ENCODE peak calls at places on chromosomes 6 and 20, in ten cellular contexts. One of them, this sample, is unnamed.

GRCh38 chr6:99614430-99615161 is 8.0 kb downstream of the PRDM13 start:
- DNase-seq in tibial nerve: no peak
- DNase-seq in stomach: no peak
- DNase-seq in body of pancreas: no peak
- DNase-seq in nephron progenitor cell: peak
- DNase-seq in psoas muscle: no peak
- DNase-seq in lower lobe of right lung: peak
- DNase-seq in GM13977: no peak
- DNase-seq in OCI-LY7: no peak
- DNase-seq in lung: no peak
- DNase-seq in this sample: no peak

GRCh38 chr6:33419580-33420492 is at the start of gene SYNGAP1:
- DNase-seq in tibial nerve: peak
- DNase-seq in stomach: no peak
- DNase-seq in body of pancreas: no peak
- DNase-seq in nephron progenitor cell: peak
- DNase-seq in psoas muscle: peak
- DNase-seq in lower lobe of right lung: no peak
- DNase-seq in GM13977: no peak
- DNase-seq in OCI-LY7: peak
- DNase-seq in lung: no peak
- DNase-seq in this sample: no peak

GRCh38 chr6:152225231-152225934 is 411.8 kb downstream of the SYNE1 start:
- DNase-seq in tibial nerve: no peak
- DNase-seq in stomach: no peak
- DNase-seq in body of pancreas: no peak
- DNase-seq in nephron progenitor cell: no peak
- DNase-seq in psoas muscle: peak
- DNase-seq in lower lobe of right lung: no peak
- DNase-seq in GM13977: no peak
- DNase-seq in OCI-LY7: no peak
- DNase-seq in lung: no peak
- DNase-seq in this sample: no peak

GRCh38 chr6:2986722-2987196 is 12.9 kb upstream of the NQO2 start:
- DNase-seq in tibial nerve: no peak
- DNase-seq in stomach: no peak
- DNase-seq in body of pancreas: peak
- DNase-seq in nephron progenitor cell: no peak
- DNase-seq in psoas muscle: no peak
- DNase-seq in lower lobe of right lung: no peak
- DNase-seq in GM13977: no peak
- DNase-seq in OCI-LY7: no peak
- DNase-seq in lung: no peak
- DNase-seq in this sample: no peak

GRCh38 chr6:150037526-150038201 is 12.3 kb upstream of the RAET1L start:
- DNase-seq in tibial nerve: no peak
- DNase-seq in stomach: no peak
- DNase-seq in body of pancreas: no peak
- DNase-seq in nephron progenitor cell: peak
- DNase-seq in psoas muscle: no peak
- DNase-seq in lower lobe of right lung: no peak
- DNase-seq in GM13977: no peak
- DNase-seq in OCI-LY7: no peak
- DNase-seq in lung: no peak
- DNase-seq in this sample: no peak

GRCh38 chr6:13251242-13251641 is 77.1 kb downstream of the TBC1D7 start:
- DNase-seq in tibial nerve: no peak
- DNase-seq in stomach: no peak
- DNase-seq in body of pancreas: no peak
- DNase-seq in nephron progenitor cell: no peak
- DNase-seq in psoas muscle: no peak
- DNase-seq in lower lobe of right lung: no peak
- DNase-seq in GM13977: no peak
- DNase-seq in OCI-LY7: no peak
- DNase-seq in lung: no peak
- DNase-seq in this sample: no peak

GRCh38 chr6:44219053-44219814 is 2.5 kb downstream of the MYMX start:
- DNase-seq in tibial nerve: peak
- DNase-seq in stomach: peak
- DNase-seq in body of pancreas: peak
- DNase-seq in nephron progenitor cell: peak
- DNase-seq in psoas muscle: peak
- DNase-seq in lower lobe of right lung: peak
- DNase-seq in GM13977: peak
- DNase-seq in OCI-LY7: peak
- DNase-seq in lung: peak
- DNase-seq in this sample: peak

GRCh38 chr6:19327684-19328083 is 509.5 kb upstream of the ID4 start:
- DNase-seq in tibial nerve: no peak
- DNase-seq in stomach: no peak
- DNase-seq in body of pancreas: no peak
- DNase-seq in nephron progenitor cell: peak
- DNase-seq in psoas muscle: no peak
- DNase-seq in lower lobe of right lung: no peak
- DNase-seq in GM13977: no peak
- DNase-seq in OCI-LY7: no peak
- DNase-seq in lung: no peak
- DNase-seq in this sample: no peak

GRCh38 chr6:25138024-25138696 is 141.0 kb upstream of the CARMIL1 start:
- DNase-seq in tibial nerve: no peak
- DNase-seq in stomach: peak
- DNase-seq in body of pancreas: peak
- DNase-seq in nephron progenitor cell: no peak
- DNase-seq in psoas muscle: peak
- DNase-seq in lower lobe of right lung: no peak
- DNase-seq in GM13977: peak
- DNase-seq in OCI-LY7: peak
- DNase-seq in lung: peak
- DNase-seq in this sample: no peak

GRCh38 chr20:37319120-37319717 is 26.7 kb upstream of the SRC start:
- DNase-seq in tibial nerve: no peak
- DNase-seq in stomach: no peak
- DNase-seq in body of pancreas: no peak
- DNase-seq in nephron progenitor cell: no peak
- DNase-seq in psoas muscle: no peak
- DNase-seq in lower lobe of right lung: no peak
- DNase-seq in GM13977: no peak
- DNase-seq in OCI-LY7: no peak
- DNase-seq in lung: no peak
- DNase-seq in this sample: no peak

GRCh38 chr6:111087871-111088667 is 766 bp downstream of the SLC16A10 start:
- DNase-seq in tibial nerve: no peak
- DNase-seq in stomach: peak
- DNase-seq in body of pancreas: peak
- DNase-seq in nephron progenitor cell: peak
- DNase-seq in psoas muscle: no peak
- DNase-seq in lower lobe of right lung: peak
- DNase-seq in GM13977: peak
- DNase-seq in OCI-LY7: no peak
- DNase-seq in lung: peak
- DNase-seq in this sample: no peak

GRCh38 chr6:114040871-114041270 is 69.9 kb upstream of the HDAC2 start:
- DNase-seq in tibial nerve: no peak
- DNase-seq in stomach: no peak
- DNase-seq in body of pancreas: no peak
- DNase-seq in nephron progenitor cell: no peak
- DNase-seq in psoas muscle: no peak
- DNase-seq in lower lobe of right lung: no peak
- DNase-seq in GM13977: no peak
- DNase-seq in OCI-LY7: no peak
- DNase-seq in lung: no peak
- DNase-seq in this sample: no peak

DNA sequence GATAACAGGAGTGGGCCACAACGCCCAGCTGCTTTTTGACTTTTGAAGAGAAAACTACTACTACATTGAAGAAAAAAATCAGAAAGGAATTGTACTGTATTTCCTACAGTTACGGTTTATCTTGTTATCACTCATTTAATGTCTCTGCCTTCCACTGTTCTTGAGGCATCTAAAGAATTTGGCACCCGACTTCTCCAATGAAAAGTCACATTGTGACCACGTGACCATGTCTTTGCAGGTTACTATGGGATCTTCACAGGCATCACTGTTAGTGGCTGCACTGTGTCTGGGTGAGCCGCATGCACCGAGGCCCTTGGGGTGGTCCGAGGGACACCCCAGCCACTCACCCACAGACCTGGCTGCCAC is 26.8 kb downstream of the RRBP1 start:
- DNase-seq in tibial nerve: no peak
- DNase-seq in stomach: no peak
- DNase-seq in body of pancreas: peak
- DNase-seq in nephron progenitor cell: no peak
- DNase-seq in psoas muscle: no peak
- DNase-seq in lower lobe of right lung: no peak
- DNase-seq in GM13977: no peak
- DNase-seq in OCI-LY7: no peak
- DNase-seq in lung: no peak
- DNase-seq in this sample: no peak
- TF ChIP-seq CTCF in tibial nerve: no peak
- TF ChIP-seq CTCF in stomach: no peak
- TF ChIP-seq CTCF in body of pancreas: no peak
- TF ChIP-seq CTCF in nephron progenitor cell: no peak
- TF ChIP-seq CTCF in psoas muscle: no peak
- TF ChIP-seq CTCF in lower lobe of right lung: no peak
- TF ChIP-seq CTCF in GM13977: no peak
- TF ChIP-seq CTCF in OCI-LY7: peak
- TF ChIP-seq CTCF in lung: no peak
- TF ChIP-seq CTCF in this sample: peak

GRCh38 chr20:50646483-50646996 is 44.8 kb downstream of the RIPOR3 start:
- DNase-seq in tibial nerve: no peak
- DNase-seq in stomach: no peak
- DNase-seq in body of pancreas: no peak
- DNase-seq in nephron progenitor cell: no peak
- DNase-seq in psoas muscle: no peak
- DNase-seq in lower lobe of right lung: no peak
- DNase-seq in GM13977: no peak
- DNase-seq in OCI-LY7: no peak
- DNase-seq in lung: no peak
- DNase-seq in this sample: no peak
- TF ChIP-seq CTCF in tibial nerve: no peak
- TF ChIP-seq CTCF in stomach: no peak
- TF ChIP-seq CTCF in body of pancreas: no peak
- TF ChIP-seq CTCF in nephron progenitor cell: no peak
- TF ChIP-seq CTCF in psoas muscle: peak
- TF ChIP-seq CTCF in lower lobe of right lung: peak
- TF ChIP-seq CTCF in GM13977: no peak
- TF ChIP-seq CTCF in OCI-LY7: peak
- TF ChIP-seq CTCF in lung: no peak
- TF ChIP-seq CTCF in this sample: peak

GRCh38 chr20:33731693-33732165 is at the start of gene ZNF341:
- DNase-seq in tibial nerve: peak
- DNase-seq in stomach: peak
- DNase-seq in body of pancreas: peak
- DNase-seq in nephron progenitor cell: peak
- DNase-seq in psoas muscle: peak
- DNase-seq in lower lobe of right lung: peak
- DNase-seq in GM13977: peak
- DNase-seq in OCI-LY7: peak
- DNase-seq in lung: peak
- DNase-seq in this sample: peak

GRCh38 chr20:33729101-33729500 is 2.7 kb upstream of the ZNF341 start:
- DNase-seq in tibial nerve: no peak
- DNase-seq in stomach: no peak
- DNase-seq in body of pancreas: no peak
- DNase-seq in nephron progenitor cell: no peak
- DNase-seq in psoas muscle: no peak
- DNase-seq in lower lobe of right lung: no peak
- DNase-seq in GM13977: no peak
- DNase-seq in OCI-LY7: no peak
- DNase-seq in lung: no peak
- DNase-seq in this sample: no peak

GRCh38 chr20:33730946-33731692 is 677 bp upstream of the ZNF341 start:
- DNase-seq in tibial nerve: no peak
- DNase-seq in stomach: no peak
- DNase-seq in body of pancreas: peak
- DNase-seq in nephron progenitor cell: no peak
- DNase-seq in psoas muscle: no peak
- DNase-seq in lower lobe of right lung: no peak
- DNase-seq in GM13977: no peak
- DNase-seq in OCI-LY7: no peak
- DNase-seq in lung: no peak
- DNase-seq in this sample: no peak

GRCh38 chr20:33733654-33734576 is 2.1 kb downstream of the ZNF341 start:
- DNase-seq in tibial nerve: no peak
- DNase-seq in stomach: peak
- DNase-seq in body of pancreas: peak
- DNase-seq in nephron progenitor cell: no peak
- DNase-seq in psoas muscle: no peak
- DNase-seq in lower lobe of right lung: no peak
- DNase-seq in GM13977: no peak
- DNase-seq in OCI-LY7: peak
- DNase-seq in lung: peak
- DNase-seq in this sample: no peak

DNA sequence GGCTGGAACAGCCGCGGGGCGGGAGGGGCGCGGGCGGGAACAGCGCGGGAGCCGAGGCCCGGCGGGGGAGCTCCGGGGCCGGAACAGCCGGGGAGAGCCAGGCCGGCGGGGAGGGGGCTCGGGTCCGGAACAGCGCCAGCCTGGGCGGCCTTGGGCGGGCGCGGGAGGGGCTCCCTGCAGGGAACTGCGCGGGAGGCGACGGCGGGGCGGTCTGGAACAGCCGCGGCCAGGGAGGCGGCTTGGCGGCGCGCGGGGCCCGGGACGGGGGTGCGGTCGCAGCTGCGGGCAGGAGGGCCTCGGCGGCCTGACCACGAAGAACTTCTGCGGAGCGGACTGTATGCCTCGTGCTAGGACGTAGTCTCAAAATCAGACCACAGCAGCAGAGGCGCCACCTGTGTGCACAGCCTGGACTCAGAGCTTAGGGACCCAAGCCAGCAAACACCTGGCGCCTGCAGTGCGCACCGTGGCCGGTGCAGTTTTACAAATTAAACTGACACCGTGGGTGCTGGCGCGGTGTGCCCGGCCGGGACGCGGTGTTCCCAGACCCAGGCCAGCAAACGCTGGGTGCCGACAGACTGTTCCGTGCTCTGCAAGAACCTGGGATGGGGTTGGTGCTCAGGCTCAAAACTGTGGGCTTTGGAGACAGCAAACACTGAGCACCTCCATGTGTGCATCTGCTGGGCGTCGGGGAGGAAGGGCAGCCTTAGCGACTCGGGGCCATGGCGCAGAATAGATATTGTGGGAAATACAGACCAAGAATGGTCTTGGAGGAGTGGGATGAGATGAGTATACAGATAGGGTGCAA is 572 bp downstream of the ZNF341 start:
- DNase-seq in tibial nerve: peak
- DNase-seq in stomach: peak
- DNase-seq in body of pancreas: peak
- DNase-seq in nephron progenitor cell: no peak
- DNase-seq in psoas muscle: peak
- DNase-seq in lower lobe of right lung: peak
- DNase-seq in GM13977: peak
- DNase-seq in OCI-LY7: peak
- DNase-seq in lung: peak
- DNase-seq in this sample: peak
- TF ChIP-seq CTCF in tibial nerve: no peak
- TF ChIP-seq CTCF in stomach: no peak
- TF ChIP-seq CTCF in body of pancreas: peak
- TF ChIP-seq CTCF in nephron progenitor cell: no peak
- TF ChIP-seq CTCF in psoas muscle: no peak
- TF ChIP-seq CTCF in lower lobe of right lung: peak
- TF ChIP-seq CTCF in GM13977: peak
- TF ChIP-seq CTCF in OCI-LY7: peak
- TF ChIP-seq CTCF in lung: no peak
- TF ChIP-seq CTCF in this sample: no peak

GRCh38 chr20:43911066-43911465 is 3.6 kb upstream of the TOX2 start:
- DNase-seq in tibial nerve: no peak
- DNase-seq in stomach: no peak
- DNase-seq in body of pancreas: no peak
- DNase-seq in nephron progenitor cell: no peak
- DNase-seq in psoas muscle: no peak
- DNase-seq in lower lobe of right lung: no peak
- DNase-seq in GM13977: no peak
- DNase-seq in OCI-LY7: no peak
- DNase-seq in lung: peak
- DNase-seq in this sample: no peak
- TF ChIP-seq CTCF in tibial nerve: no peak
- TF ChIP-seq CTCF in stomach: no peak
- TF ChIP-seq CTCF in body of pancreas: no peak
- TF ChIP-seq CTCF in nephron progenitor cell: no peak
- TF ChIP-seq CTCF in psoas muscle: no peak
- TF ChIP-seq CTCF in lower lobe of right lung: peak
- TF ChIP-seq CTCF in GM13977: no peak
- TF ChIP-seq CTCF in OCI-LY7: no peak
- TF ChIP-seq CTCF in lung: no peak
- TF ChIP-seq CTCF in this sample: no peak

This sample was measured in osteocyte.